ENCODE peak calls at places on chromosomes 6 and 20, in seven cellular contexts. One of them, this sample, is unnamed.

GRCh38 chr6:5632348-5632935 is 371.1 kb downstream of the FARS2 start:
- DNase-seq in endothelial cell: no peak
- DNase-seq in CD8-positive, alpha-beta T cell: no peak
- DNase-seq in body of pancreas: no peak
- DNase-seq in AML-193: no peak
- DNase-seq in neural crest cell: no peak
- DNase-seq in hepatocyte: no peak
- DNase-seq in this sample: no peak

GRCh38 chr6:105250523-105250922 is 70.7 kb upstream of the POPDC3 start:
- DNase-seq in neural crest cell: no peak
- DNase-seq in hepatocyte: peak
- DNase-seq in CD8-positive, alpha-beta T cell: no peak
- DNase-seq in body of pancreas: no peak
- DNase-seq in endothelial cell: no peak
- DNase-seq in AML-193: no peak
- DNase-seq in this sample: no peak

GRCh38 chr20:60658661-60659060 is 593.4 kb upstream of the CDH4 start:
- DNase-seq in CD8-positive, alpha-beta T cell: no peak
- DNase-seq in AML-193: no peak
- DNase-seq in body of pancreas: no peak
- DNase-seq in hepatocyte: no peak
- DNase-seq in endothelial cell: no peak
- DNase-seq in neural crest cell: peak
- DNase-seq in this sample: no peak

GRCh38 chr6:39388526-39389371 is 66.2 kb upstream of the KCNK16 start:
- DNase-seq in endothelial cell: no peak
- DNase-seq in AML-193: no peak
- DNase-seq in hepatocyte: no peak
- DNase-seq in CD8-positive, alpha-beta T cell: no peak
- DNase-seq in neural crest cell: no peak
- DNase-seq in body of pancreas: no peak
- DNase-seq in this sample: no peak

GRCh38 chr20:19858972-19859371 is 100.9 kb downstream of the RIN2 start:
- DNase-seq in AML-193: no peak
- DNase-seq in endothelial cell: no peak
- DNase-seq in body of pancreas: no peak
- DNase-seq in CD8-positive, alpha-beta T cell: no peak
- DNase-seq in hepatocyte: no peak
- DNase-seq in neural crest cell: no peak
- DNase-seq in this sample: no peak

GRCh38 chr20:4152696-4153235 is 137.4 kb upstream of the RNF24 start:
- DNase-seq in body of pancreas: no peak
- DNase-seq in endothelial cell: no peak
- DNase-seq in neural crest cell: no peak
- DNase-seq in AML-193: no peak
- DNase-seq in hepatocyte: no peak
- DNase-seq in CD8-positive, alpha-beta T cell: no peak
- DNase-seq in this sample: no peak

GRCh38 chr6:11043961-11044711 is at the start of gene ELOVL2:
- DNase-seq in hepatocyte: peak
- DNase-seq in body of pancreas: peak
- DNase-seq in AML-193: no peak
- DNase-seq in CD8-positive, alpha-beta T cell: no peak
- DNase-seq in neural crest cell: peak
- DNase-seq in endothelial cell: peak
- DNase-seq in this sample: no peak

GRCh38 chr20:63133481-63134091 is 82.3 kb downstream of the YTHDF1 start:
- DNase-seq in CD8-positive, alpha-beta T cell: no peak
- DNase-seq in AML-193: no peak
- DNase-seq in body of pancreas: peak
- DNase-seq in neural crest cell: no peak
- DNase-seq in endothelial cell: no peak
- DNase-seq in hepatocyte: no peak
- DNase-seq in this sample: peak

GRCh38 chr6:2020909-2021308 is 224.5 kb downstream of the GMDS start:
- DNase-seq in body of pancreas: no peak
- DNase-seq in endothelial cell: no peak
- DNase-seq in AML-193: peak
- DNase-seq in CD8-positive, alpha-beta T cell: no peak
- DNase-seq in hepatocyte: no peak
- DNase-seq in neural crest cell: no peak
- DNase-seq in this sample: no peak

GRCh38 chr6:67633058-67633457 is 1002.0 kb upstream of the ADGRB3 start:
- DNase-seq in neural crest cell: no peak
- DNase-seq in hepatocyte: no peak
- DNase-seq in endothelial cell: no peak
- DNase-seq in CD8-positive, alpha-beta T cell: no peak
- DNase-seq in AML-193: no peak
- DNase-seq in body of pancreas: no peak
- DNase-seq in this sample: no peak

GRCh38 chr6:30894381-30894780 is 10.1 kb downstream of the DDR1 start:
- DNase-seq in CD8-positive, alpha-beta T cell: no peak
- DNase-seq in hepatocyte: no peak
- DNase-seq in AML-193: no peak
- DNase-seq in neural crest cell: no peak
- DNase-seq in body of pancreas: no peak
- DNase-seq in endothelial cell: no peak
- DNase-seq in this sample: no peak

GRCh38 chr6:98844244-98845161 is 10.1 kb downstream of the POU3F2 start:
- DNase-seq in endothelial cell: peak
- DNase-seq in AML-193: no peak
- DNase-seq in body of pancreas: no peak
- DNase-seq in CD8-positive, alpha-beta T cell: no peak
- DNase-seq in neural crest cell: no peak
- DNase-seq in hepatocyte: no peak
- DNase-seq in this sample: no peak

GRCh38 chr6:89997456-89998445 is 103.5 kb downstream of the GJA10 start:
- DNase-seq in endothelial cell: no peak
- DNase-seq in CD8-positive, alpha-beta T cell: no peak
- DNase-seq in hepatocyte: peak
- DNase-seq in AML-193: no peak
- DNase-seq in body of pancreas: peak
- DNase-seq in neural crest cell: no peak
- DNase-seq in this sample: peak

This sample was measured in ascending aorta.